ENCODE peak calls at places on chromosomes 5 and 9, in seven cellular contexts. O is neuronal stem cell, Z is H9, R is IMR-90, X is trophoblast cell, Q is H1, C is mesendoderm. E is an unnamed sample.

GRCh38 chr5:72434056-72434780 is 73.0 kb downstream of the ZNF366 start:
- DNase-seq in R (no peak), O (no peak), X (no peak), C (no peak), Z (no peak), Q (no peak), E (no peak)

GRCh38 chr5:34597034-34597433 is 59.1 kb upstream of the RAI14 start:
- DNase-seq in C (no peak), X (no peak), Q (no peak), O (no peak), Z (no peak), R (no peak), E (no peak)

GRCh38 chr5:119745976-119746375 is 116.6 kb downstream of the FAM170A start:
- DNase-seq in Q (no peak), C (no peak), R (no peak), X (peak; percentile 68), O (no peak), Z (no peak), E (no peak)

GRCh38 chr5:72681781-72682180 is 134.7 kb upstream of the TNPO1 start:
- DNase-seq in R (no peak), X (no peak), C (no peak), Z (no peak), Q (no peak), O (no peak), E (no peak)

GRCh38 chr5:113612060-113612496 is 98.6 kb downstream of the YTHDC2 start:
- DNase-seq in X (peak; percentile 58), Q (no peak), O (peak; percentile 11), C (peak; percentile 50), R (peak; percentile 51), Z (no peak), E (peak; percentile 56)

GRCh38 chr5:168869615-168870227 is 290.6 kb upstream of the PANK3 start:
- DNase-seq in O (no peak), Q (no peak), C (no peak), Z (no peak), R (no peak), X (no peak), E (no peak)

GRCh38 chr9:137461663-137462395 is 2.7 kb upstream of the NSMF start:
- DNase-seq in Q (peak; percentile 66), O (no peak), C (peak; percentile 82), Z (peak; percentile 94), X (peak; percentile 58), R (no peak), E (peak; percentile 43)

GRCh38 chr9:132006657-132007370 is 72.9 kb downstream of the MED27 start:
- DNase-seq in X (no peak), O (no peak), Z (no peak), C (peak; percentile 81), R (peak; percentile 72), Q (no peak), E (peak; percentile 44)

GRCh38 chr5:7078901-7079300 is 317.0 kb upstream of the ADCY2 start:
- DNase-seq in C (peak; percentile 81), X (peak; percentile 19), O (peak; percentile 24), Q (peak; percentile 31), Z (peak; percentile 55), R (no peak), E (no peak)

GRCh38 chr5:124881333-124881732 is 134.9 kb upstream of the ZNF608 start:
- DNase-seq in O (no peak), Z (no peak), Q (no peak), R (no peak), C (no peak), X (no peak), E (no peak)

GRCh38 chr5:74085782-74086181 is 459.8 kb downstream of the ARHGEF28 start:
- DNase-seq in O (no peak), Q (no peak), X (no peak), Z (no peak), R (no peak), C (peak; percentile 27), E (no peak)

GRCh38 chr5:80568251-80568650 is 1.8 kb downstream of the ANKRD34B start:
- DNase-seq in X (no peak), R (no peak), O (no peak), Z (no peak), Q (no peak), C (no peak), E (no peak)

GRCh38 chr5:91277093-91277626 is 106.0 kb downstream of the ARRDC3 start:
- DNase-seq in X (peak; percentile 60), R (no peak), Z (no peak), Q (no peak), O (no peak), C (no peak), E (no peak)

GRCh38 chr9:33042528-33042927 is 17.5 kb downstream of the DNAJA1 start:
- DNase-seq in Q (no peak), R (no peak), C (no peak), X (peak; percentile 38), Z (no peak), O (no peak), E (no peak)

GRCh38 chr5:1799110-1799601 is 481 bp downstream of the MRPL36 start:
- DNase-seq in O (no peak), X (peak; percentile 22), R (peak; percentile 19), Q (no peak), Z (no peak), C (peak; percentile 36), E (peak; percentile 40)

GRCh38 chr9:33024126-33024965 is 727 bp upstream of the DNAJA1 start:
- DNase-seq in C (peak; percentile 11), Q (no peak), Z (no peak), R (peak; percentile 22), O (no peak), X (peak; percentile 51), E (no peak)

DNA sequence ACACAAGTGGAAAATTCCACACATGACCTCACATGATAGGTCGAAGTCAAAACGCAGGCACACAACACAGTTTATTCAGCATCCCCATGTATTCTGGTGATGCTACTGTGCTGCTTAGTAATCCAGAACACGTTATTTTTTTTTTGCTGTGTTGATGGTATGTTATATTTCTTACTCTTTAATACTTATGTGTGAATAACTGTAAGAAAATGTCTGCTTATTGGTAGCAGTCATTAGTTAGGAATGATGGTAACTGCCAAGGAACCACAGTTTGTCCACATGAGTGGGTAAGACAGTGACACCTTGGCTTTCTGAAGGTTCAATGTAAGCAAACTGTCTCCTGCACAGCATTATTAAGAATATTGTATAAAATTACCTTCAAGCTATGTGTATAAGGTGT is 107.7 kb upstream of the DAPK1 start:
- DNase-seq in R (no peak), Q (no peak), X (peak; percentile 71), Z (no peak), C (no peak), O (no peak), E (no peak)
- H3K4ac ChIP-seq in R (no peak overlapping the region), Q (no peak overlapping the region), X (no peak overlapping the region), Z (no peak overlapping the region), C (no peak overlapping the region), O (no peak overlapping the region), E (no peak overlapping the region)

GRCh38 chr5:88842784-88843183 is 40.2 kb downstream of the MEF2C start:
- DNase-seq in C (no peak), Z (no peak), R (no peak), X (no peak), O (no peak), Q (no peak), E (no peak)

GRCh38 chr5:88839238-88839637 is 43.7 kb downstream of the MEF2C start:
- DNase-seq in C (no peak), R (no peak), X (no peak), Q (no peak), O (no peak), Z (no peak), E (no peak)

GRCh38 chr5:88838500-88838899 is 44.5 kb downstream of the MEF2C start:
- DNase-seq in C (no peak), Z (no peak), Q (no peak), O (no peak), R (no peak), X (no peak), E (no peak)

GRCh38 chr5:88840497-88840896 is 42.5 kb downstream of the MEF2C start:
- DNase-seq in C (no peak), O (no peak), Z (no peak), Q (no peak), R (no peak), X (no peak), E (no peak)

DNA sequence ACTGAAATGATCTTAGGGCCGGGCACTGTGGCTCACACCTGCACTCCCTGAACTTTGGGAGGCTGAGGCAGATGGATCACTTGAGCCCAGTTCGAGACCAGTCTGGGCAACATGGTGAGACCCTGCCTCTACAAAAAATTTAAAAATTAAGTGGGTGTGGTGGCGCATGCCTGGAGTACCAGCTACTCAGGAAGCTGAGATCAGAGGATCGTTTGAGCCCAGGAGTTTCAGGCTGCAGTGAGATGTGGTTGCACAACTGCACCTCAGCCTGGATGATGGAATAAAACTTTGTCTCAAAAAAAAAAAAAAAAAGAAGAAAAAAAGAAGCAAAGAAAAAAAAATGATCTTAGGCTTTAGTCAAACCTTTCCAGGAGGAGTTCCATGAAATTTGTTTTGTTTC is 41.8 kb downstream of the MEF2C start:
- DNase-seq in R (no peak), C (no peak), Q (no peak), O (no peak), Z (no peak), X (no peak), E (no peak)
- H2BK120ac ChIP-seq in R (no peak overlapping the region), C (no peak overlapping the region), Q (no peak overlapping the region), O (no peak overlapping the region), Z (no peak overlapping the region), X (no peak overlapping the region), E (no peak overlapping the region)

GRCh38 chr5:127596501-127596900 is 52.4 kb upstream of the CTXN3 start:
- DNase-seq in C (no peak), O (no peak), X (no peak), Q (no peak), R (no peak), Z (no peak), E (no peak)
- H3K4ac ChIP-seq in C (no peak overlapping the region), O (no peak overlapping the region), X (no peak overlapping the region), Q (no peak overlapping the region), R (no peak overlapping the region), Z (no peak overlapping the region), E (no peak overlapping the region)

GRCh38 chr5:65825388-65826328 is 100.7 kb upstream of the ERBIN start:
- DNase-seq in Z (no peak), R (no peak), X (no peak), O (no peak), Q (no peak), C (no peak), E (no peak)

GRCh38 chr5:65823174-65823573 is 101.2 kb downstream of the NLN start:
- DNase-seq in C (peak; percentile 27), Q (no peak), X (peak; percentile 33), O (no peak), Z (no peak), R (peak; percentile 23), E (no peak)

GRCh38 chr5:65822696-65823095 is 100.7 kb downstream of the NLN start:
- DNase-seq in Q (no peak), X (no peak), Z (no peak), O (no peak), C (no peak), R (no peak), E (no peak)

GRCh38 chr5:65821966-65822365 is 100.0 kb downstream of the NLN start:
- DNase-seq in C (no peak), Z (no peak), X (no peak), Q (no peak), R (no peak), O (no peak), E (no peak)

DNA sequence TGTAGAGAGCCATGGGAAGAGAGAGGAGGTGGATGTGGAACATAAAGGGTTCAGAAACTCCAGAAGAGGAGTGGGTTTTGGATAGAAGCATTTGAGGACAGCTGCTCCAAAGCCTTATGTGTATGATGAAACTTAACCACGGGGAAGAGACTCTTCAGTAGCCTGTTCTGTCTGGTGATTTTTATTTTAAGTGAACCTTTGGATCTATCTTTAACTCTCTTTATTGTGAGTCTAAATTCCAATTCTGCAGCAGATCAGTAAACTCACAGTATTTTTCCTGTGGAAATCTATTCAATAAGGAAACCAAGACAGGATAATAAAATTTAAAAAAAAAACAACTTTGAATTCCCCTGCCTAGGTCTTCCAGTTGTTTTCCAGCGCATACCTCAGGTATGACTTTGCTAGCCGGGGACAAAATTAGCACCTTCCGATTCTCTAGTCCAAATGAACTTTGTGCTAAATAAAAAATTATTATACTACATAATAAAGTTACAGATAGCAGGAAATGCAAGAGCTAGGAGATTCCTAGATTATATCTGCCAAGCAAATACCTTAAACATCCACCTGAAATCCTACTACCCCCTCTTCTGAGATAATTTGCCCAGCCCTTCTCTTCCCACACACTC is 101.9 kb downstream of the NLN start:
- DNase-seq in Q (no peak), Z (no peak), R (no peak), C (no peak), X (no peak), O (no peak), E (no peak)
- H2BK120ac ChIP-seq in Q (no peak overlapping the region), Z (no peak overlapping the region), R (no peak overlapping the region), C (no peak overlapping the region), X (no peak overlapping the region), O (no peak overlapping the region), E (no peak overlapping the region)